ENCODE peak calls at places on chromosome 21, in four cellular contexts. I is A549, U is OCI-LY7, L is PC-9. Z is an unnamed sample.

GRCh38 chr21:45466330-45467220 is 61.6 kb downstream of the COL18A1 start:
- DNase-seq in I (no peak), U (no peak), L (no peak), Z (no peak)

GRCh38 chr21:38628426-38628825 is 130.1 kb upstream of the ERG start:
- DNase-seq in I (no peak), U (no peak), L (no peak), Z (no peak)

GRCh38 chr21:20882462-20883415 is 115.5 kb upstream of the NCAM2 start:
- DNase-seq in I (no peak), U (peak), L (peak), Z (peak)

GRCh38 chr21:37787456-37787855 is 128.8 kb downstream of the KCNJ6 start:
- DNase-seq in I (peak), U (no peak), L (no peak), Z (peak)

GRCh38 chr21:39979321-39979720 is 112.1 kb downstream of the PCP4 start:
- DNase-seq in I (no peak), U (no peak), L (no peak), Z (no peak)

GRCh38 chr21:29008373-29008772 is 10.8 kb downstream of the RWDD2B start:
- DNase-seq in I (no peak), U (no peak), L (no peak), Z (no peak)

GRCh38 chr21:26115346-26115745 is 55.2 kb downstream of the APP start:
- DNase-seq in I (no peak), U (no peak), L (peak), Z (no peak)

GRCh38 chr21:15480160-15480559 is 249.6 kb upstream of the USP25 start:
- DNase-seq in I (no peak), U (no peak), L (no peak), Z (no peak)

GRCh38 chr21:24594082-24594481 is 1013.2 kb downstream of the MRPL39 start:
- DNase-seq in I (no peak), U (no peak), L (no peak), Z (no peak)

GRCh38 chr21:38136201-38136600 is 120.6 kb upstream of the KCNJ15 start:
- DNase-seq in I (no peak), U (no peak), L (no peak), Z (no peak)

GRCh38 chr21:32184059-32184458 is 94.8 kb downstream of the MIS18A start:
- DNase-seq in I (no peak), U (no peak), L (no peak), Z (no peak)

GRCh38 chr21:15060776-15061175 is 4.0 kb downstream of the NRIP1 start:
- DNase-seq in I (no peak), U (no peak), L (no peak), Z (peak)

GRCh38 chr21:37984416-37984815 is 68.2 kb upstream of the KCNJ6 start:
- DNase-seq in I (no peak), U (no peak), L (no peak), Z (no peak)

GRCh38 chr21:17622018-17622417 is 9.3 kb upstream of the BTG3 start:
- DNase-seq in I (no peak), U (no peak), L (no peak), Z (no peak)

GRCh38 chr21:46317710-46318463 is 5.8 kb downstream of the C21orf58 start:
- DNase-seq in I (no peak), U (no peak), L (peak), Z (no peak)

GRCh38 chr21:39715804-39716397 is 29.1 kb upstream of the IGSF5 start:
- DNase-seq in I (peak), U (peak), L (peak), Z (peak)

GRCh38 chr21:29145837-29146453 is 15.5 kb downstream of the MAP3K7CL start:
- DNase-seq in I (no peak), U (no peak), L (no peak), Z (peak)

GRCh38 chr21:23817337-23817736 is 1789.9 kb downstream of the MRPL39 start:
- DNase-seq in I (no peak), U (no peak), L (no peak), Z (no peak)

GRCh38 chr21:16488042-16488441 is 758.3 kb downstream of the USP25 start:
- DNase-seq in I (no peak), U (no peak), L (no peak), Z (no peak)

GRCh38 chr21:45992311-45993209 is 11.0 kb downstream of the COL6A1 start:
- DNase-seq in I (no peak), U (no peak), L (no peak), Z (no peak)

GRCh38 chr21:17784604-17785402 is 34.4 kb downstream of the C21orf91 start:
- DNase-seq in I (no peak), U (peak), L (no peak), Z (no peak)

GRCh38 chr21:46004168-46004861 is 22.7 kb downstream of the COL6A1 start:
- DNase-seq in I (no peak), U (no peak), L (no peak), Z (no peak)

GRCh38 chr21:42068256-42068545 is 2.9 kb upstream of the UMODL1 start:
- DNase-seq in I (no peak), U (no peak), L (no peak), Z (no peak)

GRCh38 chr21:42067531-42068255 is 3.4 kb upstream of the UMODL1 start:
- DNase-seq in I (no peak), U (no peak), L (no peak), Z (no peak)

GRCh38 chr21:42063578-42064521 is 7.3 kb upstream of the UMODL1 start:
- DNase-seq in I (no peak), U (peak), L (peak), Z (no peak)

GRCh38 chr21:42068592-42068991 is 2.5 kb upstream of the UMODL1 start:
- DNase-seq in I (no peak), U (no peak), L (no peak), Z (no peak)

DNA sequence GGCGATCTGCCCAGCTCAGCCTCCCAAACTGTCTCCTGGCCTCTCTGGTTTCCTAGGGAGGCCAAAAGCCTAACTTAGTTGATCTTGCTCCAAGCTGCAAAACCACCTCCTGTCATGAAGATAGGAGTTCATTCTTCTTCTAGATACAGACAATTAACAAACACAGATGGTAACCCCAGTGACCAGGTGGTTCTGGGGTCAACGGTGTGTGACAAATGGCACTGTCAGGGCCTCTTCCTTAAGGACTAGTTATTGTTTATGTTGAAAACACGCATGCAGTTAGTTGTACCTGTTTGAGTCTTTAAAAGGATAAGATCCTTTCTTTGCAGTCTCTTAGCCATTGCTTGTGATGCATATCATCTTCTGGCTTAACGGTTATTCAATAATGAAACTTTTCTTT is 4.6 kb upstream of the UMODL1 start:
- DNase-seq in I (no peak), U (peak), L (no peak), Z (no peak)
- H3K4me2 ChIP-seq in I (no peak), U (peak), L (no peak), Z (no peak)

GRCh38 chr21:41835711-41836154 is 43.4 kb downstream of the PRDM15 start:
- DNase-seq in I (no peak), U (peak), L (no peak), Z (no peak)

GRCh38 chr21:41834926-41835663 is 44.0 kb downstream of the PRDM15 start:
- DNase-seq in I (no peak), U (no peak), L (no peak), Z (no peak)

GRCh38 chr21:41837756-41838297 is 41.3 kb downstream of the PRDM15 start:
- DNase-seq in I (no peak), U (peak), L (no peak), Z (no peak)

GRCh38 chr21:41834252-41834925 is 44.8 kb downstream of the PRDM15 start:
- DNase-seq in I (no peak), U (peak), L (no peak), Z (no peak)

DNA sequence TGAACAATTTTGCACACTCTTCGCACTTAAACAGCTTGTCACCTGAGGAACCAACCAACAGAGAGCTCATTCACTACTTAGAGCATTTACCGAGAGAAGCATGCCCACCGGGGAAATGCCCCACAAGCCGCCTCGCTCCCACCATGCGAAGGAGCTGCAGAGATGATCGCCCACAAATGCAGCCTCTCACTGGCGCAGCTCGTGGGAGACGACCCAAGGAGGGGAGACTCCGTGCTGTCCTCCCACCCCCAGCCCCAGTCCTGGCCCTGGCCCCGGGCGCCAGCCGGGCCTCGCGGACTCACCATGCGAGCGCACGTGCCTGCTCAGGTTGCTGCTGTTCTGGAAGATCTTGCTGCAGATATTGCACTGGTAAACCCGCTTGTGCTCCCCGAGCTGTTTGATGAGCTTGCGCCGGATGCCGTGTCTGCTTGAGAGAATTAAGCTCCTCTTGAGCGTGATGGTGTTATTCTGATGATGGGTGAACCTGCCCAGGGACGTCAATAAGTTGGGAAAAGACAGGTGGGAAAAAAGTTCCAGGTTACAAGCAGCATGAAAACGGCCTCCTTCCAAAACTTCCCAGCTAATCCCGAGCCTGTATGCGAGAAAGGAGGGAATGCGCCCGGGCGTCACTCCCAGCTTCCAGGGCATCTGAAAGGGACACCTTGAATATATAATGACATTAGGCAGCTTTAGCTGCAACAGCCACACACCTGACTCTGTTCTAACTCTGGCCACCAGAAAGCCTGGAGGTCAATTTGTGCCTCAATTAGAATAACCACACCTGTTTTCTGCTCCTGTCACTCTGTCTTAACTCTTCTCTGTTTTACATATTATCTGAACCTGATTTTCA is 42.8 kb downstream of the PRDM15 start:
- DNase-seq in I (no peak), U (peak), L (no peak), Z (no peak)
- H3K4me2 ChIP-seq in I (no peak), U (peak), L (no peak), Z (no peak)

GRCh38 chr21:36718951-36719501 is 20.1 kb downstream of the SIM2 start:
- DNase-seq in I (no peak), U (no peak), L (peak), Z (no peak)
- H3K4me2 ChIP-seq in I (no peak), U (no peak), L (no peak), Z (no peak)

GRCh38 chr21:43961382-43961909 is 50.7 kb upstream of the TRAPPC10 start:
- DNase-seq in I (no peak), U (no peak), L (no peak), Z (no peak)

GRCh38 chr21:43957128-43957571 is 55.0 kb upstream of the TRAPPC10 start:
- DNase-seq in I (no peak), U (no peak), L (no peak), Z (no peak)

GRCh38 chr21:43957629-43958362 is 54.3 kb upstream of the TRAPPC10 start:
- DNase-seq in I (no peak), U (no peak), L (no peak), Z (no peak)

GRCh38 chr21:43958364-43959158 is 53.5 kb upstream of the TRAPPC10 start:
- DNase-seq in I (no peak), U (no peak), L (no peak), Z (no peak)

DNA sequence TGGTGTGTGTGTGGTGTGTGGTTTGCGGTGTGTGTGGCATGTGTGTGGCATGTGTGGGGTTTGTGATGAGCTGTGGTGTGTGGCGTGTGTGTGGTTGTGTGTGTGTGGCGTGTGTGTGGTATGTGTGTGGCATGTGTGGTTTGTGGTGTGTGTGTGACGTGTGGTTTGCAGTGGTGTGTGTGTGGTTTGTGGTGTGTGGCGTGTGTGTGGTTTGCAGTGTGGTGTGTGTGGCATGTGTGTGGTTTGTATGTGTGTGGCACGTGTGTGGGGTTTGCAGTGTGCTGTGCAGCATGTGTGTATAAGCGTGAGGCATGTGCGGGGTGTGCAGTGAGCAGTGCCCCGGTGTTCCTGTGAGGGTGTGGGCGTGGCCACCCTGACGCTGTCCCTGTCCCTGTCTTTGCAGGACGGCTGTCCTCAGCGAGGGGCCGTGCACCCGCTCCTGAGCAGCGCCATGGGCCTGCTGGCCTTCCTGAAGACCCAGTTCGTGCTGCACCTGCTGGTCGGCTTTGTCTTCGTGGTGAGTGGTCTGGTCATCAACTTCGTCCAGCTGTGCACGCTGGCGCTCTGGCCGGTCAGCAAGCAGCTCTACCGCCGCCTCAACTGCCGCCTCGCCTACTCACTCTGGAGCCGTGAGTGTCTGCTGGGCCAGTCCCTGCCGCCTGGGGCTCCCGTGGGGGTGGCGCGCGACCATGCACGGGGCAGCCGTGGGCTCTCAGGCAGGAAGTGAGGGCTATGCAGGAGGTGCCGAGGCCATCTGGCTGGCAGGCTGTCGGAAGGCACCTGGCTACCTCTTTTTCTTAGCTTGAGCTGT is 52.7 kb upstream of the TRAPPC10 start:
- DNase-seq in I (no peak), U (no peak), L (no peak), Z (no peak)
- H3K4me2 ChIP-seq in I (no peak), U (no peak), L (no peak), Z (no peak)

DNA sequence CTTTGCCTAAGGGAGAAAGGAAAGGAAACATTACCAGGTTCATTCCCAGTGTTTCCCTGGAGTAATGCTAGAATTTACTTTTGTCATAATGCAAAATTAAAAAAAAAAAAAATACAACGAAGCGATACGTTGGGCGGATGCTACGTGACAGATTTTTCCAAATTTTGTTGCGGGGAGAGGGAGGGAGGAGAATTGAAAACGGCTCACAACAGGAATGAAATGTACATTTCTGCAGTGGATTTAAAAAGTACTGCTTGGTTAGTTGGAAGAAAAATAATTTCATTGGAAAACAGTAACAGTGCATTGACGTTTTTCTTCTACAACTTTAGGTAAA is 157.5 kb downstream of the RUNX1 start:
- DNase-seq in I (no peak), U (no peak), L (no peak), Z (no peak)
- H3K4me2 ChIP-seq in I (peak), U (no peak), L (no peak), Z (peak)

GRCh38 chr21:33232640-33233039 is 2.9 kb downstream of the IFNAR2 start:
- DNase-seq in I (no peak), U (no peak), L (no peak), Z (no peak)
- H3K4me2 ChIP-seq in I (no peak), U (peak), L (no peak), Z (no peak)

Z was measured in mesenchymal stem cell.